ENCODE peak calls at places on chromosomes 2 and 18, in nine cellular contexts. Z, Y, X, Q, S, T, J, E and F are unnamed samples.

GRCh38 chr2:33510589-33510968 is 34.1 kb downstream of the RASGRP3 start:
- DNase-seq in S (no peak), Y (no peak), T (no peak), X (no peak), J (peak), Q (no peak), Z (no peak), E (no peak), F (no peak)

GRCh38 chr2:159854485-159854884 is 56.5 kb upstream of the CD302 start:
- DNase-seq in Q (no peak), Y (no peak), E (no peak), J (no peak), T (no peak), X (no peak), Z (no peak), S (no peak), F (no peak)

GRCh38 chr2:191155608-191156071 is 4.8 kb upstream of the STAT4 start:
- DNase-seq in X (no peak), T (no peak), Z (no peak), Q (peak), J (no peak), E (peak), Y (no peak), S (no peak), F (no peak)

GRCh38 chr18:56576826-56577573 is 61.4 kb downstream of the TXNL1 start:
- DNase-seq in J (no peak), Y (no peak), T (no peak), E (no peak), Z (no peak), S (no peak), X (no peak), Q (peak), F (no peak)

GRCh38 chr2:189681903-189682302 is 7.4 kb downstream of the ANKAR start:
- DNase-seq in Y (no peak), T (no peak), Z (no peak), E (no peak), J (no peak), Q (no peak), S (no peak), X (no peak), F (no peak)

GRCh38 chr18:7514796-7515440 is 52.2 kb upstream of the PTPRM start:
- DNase-seq in E (no peak), X (no peak), Z (no peak), S (no peak), Y (peak), Q (no peak), J (no peak), T (no peak), F (no peak)

GRCh38 chr2:148298201-148298600 is 277.3 kb downstream of the MBD5 start:
- DNase-seq in X (no peak), Q (peak), S (no peak), E (no peak), Z (no peak), Y (no peak), T (no peak), J (no peak), F (no peak)

GRCh38 chr2:133407341-133407740 is 160.9 kb downstream of the NCKAP5 start:
- DNase-seq in J (no peak), Z (no peak), X (no peak), S (no peak), E (no peak), T (no peak), Q (no peak), Y (no peak), F (no peak)

GRCh38 chr18:80044072-80044471 is 9.8 kb downstream of the RBFA start:
- DNase-seq in Q (no peak), Z (no peak), J (no peak), Y (no peak), S (no peak), T (peak), E (no peak), X (no peak), F (no peak)

GRCh38 chr2:122935506-122935905 is 1089.6 kb upstream of the CNTNAP5 start:
- DNase-seq in Z (no peak), T (no peak), S (no peak), J (no peak), Q (no peak), X (no peak), Y (no peak), E (no peak), F (no peak)

GRCh38 chr2:180291060-180291459 is 284.0 kb upstream of the CWC22 start:
- DNase-seq in J (no peak), Y (no peak), X (no peak), S (no peak), E (peak), Q (peak), Z (no peak), T (no peak), F (no peak)

GRCh38 chr2:209382775-209383174 is 41.1 kb upstream of the MAP2 start:
- DNase-seq in Y (no peak), E (no peak), Z (no peak), Q (no peak), J (no peak), S (no peak), T (no peak), X (no peak), F (no peak)

GRCh38 chr2:138321458-138321857 is 180.1 kb upstream of the SPOPL start:
- DNase-seq in S (no peak), Q (no peak), Z (no peak), E (no peak), Y (no peak), T (no peak), X (no peak), J (no peak), F (no peak)

GRCh38 chr2:1833726-1834125 is 89.4 kb upstream of the PXDN start:
- DNase-seq in T (no peak), E (no peak), X (no peak), J (no peak), Q (no peak), Z (no peak), S (no peak), Y (no peak), F (no peak)

GRCh38 chr2:176111891-176112374 is 4.6 kb upstream of the HOXD10 start:
- DNase-seq in Z (no peak), J (no peak), Q (no peak), X (no peak), S (no peak), E (no peak), Y (no peak), T (no peak), F (no peak)

GRCh38 chr2:150081775-150082517 is 405.5 kb downstream of the RND3 start:
- DNase-seq in S (no peak), Y (no peak), Q (peak), Z (no peak), E (peak), J (no peak), X (no peak), T (no peak), F (no peak)

GRCh38 chr2:104854507-104855173 is 725 bp downstream of the POU3F3 start:
- DNase-seq in Q (no peak), X (no peak), Z (no peak), T (no peak), E (peak), S (no peak), Y (peak), J (no peak), F (no peak)

GRCh38 chr2:104855174-104856085 is 1.5 kb downstream of the POU3F3 start:
- DNase-seq in T (no peak), Z (no peak), Y (peak), Q (no peak), E (no peak), J (no peak), X (no peak), S (no peak), F (no peak)

GRCh38 chr2:104856973-104857261 is 3.0 kb downstream of the POU3F3 start:
- DNase-seq in J (no peak), E (no peak), Z (no peak), T (no peak), Q (no peak), X (peak), Y (no peak), S (no peak), F (no peak)

GRCh38 chr2:104857262-104858221 is 3.6 kb downstream of the POU3F3 start:
- DNase-seq in Z (no peak), X (peak), T (no peak), J (no peak), S (no peak), Q (no peak), E (no peak), Y (peak), F (no peak)

DNA sequence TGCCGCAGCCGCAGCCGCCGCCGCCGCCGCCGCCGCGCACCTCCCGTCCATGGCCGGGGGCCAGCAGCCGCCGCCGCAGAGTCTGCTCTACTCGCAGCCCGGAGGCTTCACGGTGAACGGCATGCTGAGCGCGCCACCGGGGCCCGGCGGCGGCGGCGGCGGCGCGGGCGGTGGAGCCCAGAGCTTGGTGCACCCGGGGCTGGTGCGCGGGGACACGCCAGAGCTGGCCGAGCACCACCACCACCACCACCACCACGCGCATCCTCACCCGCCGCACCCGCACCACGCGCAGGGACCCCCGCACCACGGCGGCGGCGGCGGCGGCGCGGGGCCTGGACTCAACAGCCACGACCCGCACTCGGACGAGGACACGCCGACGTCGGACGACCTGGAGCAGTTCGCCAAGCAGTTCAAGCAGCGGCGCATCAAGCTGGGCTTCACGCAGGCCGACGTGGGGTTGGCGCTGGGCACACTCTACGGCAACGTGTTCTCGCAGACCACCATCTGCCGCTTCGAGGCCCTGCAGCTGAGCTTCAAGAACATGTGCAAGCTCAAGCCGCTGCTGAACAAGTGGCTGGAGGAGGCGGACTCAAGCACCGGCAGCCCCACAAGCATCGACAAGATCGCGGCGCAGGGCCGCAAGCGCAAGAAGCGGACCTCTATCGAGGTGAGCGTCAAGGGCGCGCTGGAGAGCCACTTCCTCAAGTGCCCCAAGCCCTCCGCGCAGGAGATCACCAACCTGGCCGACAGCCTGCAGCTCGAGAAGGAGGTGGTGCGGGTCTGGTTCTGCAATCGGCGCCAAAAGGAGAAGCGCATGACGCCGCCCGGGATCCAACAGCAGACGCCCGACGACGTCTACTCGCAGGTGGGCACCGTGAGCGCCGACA is 2.4 kb downstream of the POU3F3 start:
- DNase-seq in Z (no peak), J (no peak), S (no peak), X (peak), Y (peak), Q (no peak), T (no peak), E (no peak), F (no peak)
- H3K4me3 ChIP-seq in Z (no peak), J (no peak), S (no peak), X (no peak), Y (peak), Q (no peak), T (no peak), E (no peak), F (peak)

GRCh38 chr2:202034249-202035088 is 814 bp downstream of the FZD7 start:
- DNase-seq in J (no peak), Z (peak), S (peak), T (no peak), E (peak), Y (no peak), X (no peak), Q (no peak), F (no peak)

GRCh38 chr2:202031261-202031986 is 2.2 kb upstream of the FZD7 start:
- DNase-seq in X (no peak), E (peak), S (no peak), Z (no peak), Y (no peak), Q (no peak), J (no peak), T (no peak), F (no peak)

GRCh38 chr2:202032841-202033316 is 776 bp upstream of the FZD7 start:
- DNase-seq in J (no peak), S (peak), Z (peak), E (peak), X (peak), Q (no peak), Y (peak), T (no peak), F (no peak)

GRCh38 chr2:202035089-202035940 is 1.7 kb downstream of the FZD7 start:
- DNase-seq in S (peak), E (peak), Y (peak), J (no peak), Q (peak), X (peak), Z (no peak), T (no peak), F (no peak)

DNA sequence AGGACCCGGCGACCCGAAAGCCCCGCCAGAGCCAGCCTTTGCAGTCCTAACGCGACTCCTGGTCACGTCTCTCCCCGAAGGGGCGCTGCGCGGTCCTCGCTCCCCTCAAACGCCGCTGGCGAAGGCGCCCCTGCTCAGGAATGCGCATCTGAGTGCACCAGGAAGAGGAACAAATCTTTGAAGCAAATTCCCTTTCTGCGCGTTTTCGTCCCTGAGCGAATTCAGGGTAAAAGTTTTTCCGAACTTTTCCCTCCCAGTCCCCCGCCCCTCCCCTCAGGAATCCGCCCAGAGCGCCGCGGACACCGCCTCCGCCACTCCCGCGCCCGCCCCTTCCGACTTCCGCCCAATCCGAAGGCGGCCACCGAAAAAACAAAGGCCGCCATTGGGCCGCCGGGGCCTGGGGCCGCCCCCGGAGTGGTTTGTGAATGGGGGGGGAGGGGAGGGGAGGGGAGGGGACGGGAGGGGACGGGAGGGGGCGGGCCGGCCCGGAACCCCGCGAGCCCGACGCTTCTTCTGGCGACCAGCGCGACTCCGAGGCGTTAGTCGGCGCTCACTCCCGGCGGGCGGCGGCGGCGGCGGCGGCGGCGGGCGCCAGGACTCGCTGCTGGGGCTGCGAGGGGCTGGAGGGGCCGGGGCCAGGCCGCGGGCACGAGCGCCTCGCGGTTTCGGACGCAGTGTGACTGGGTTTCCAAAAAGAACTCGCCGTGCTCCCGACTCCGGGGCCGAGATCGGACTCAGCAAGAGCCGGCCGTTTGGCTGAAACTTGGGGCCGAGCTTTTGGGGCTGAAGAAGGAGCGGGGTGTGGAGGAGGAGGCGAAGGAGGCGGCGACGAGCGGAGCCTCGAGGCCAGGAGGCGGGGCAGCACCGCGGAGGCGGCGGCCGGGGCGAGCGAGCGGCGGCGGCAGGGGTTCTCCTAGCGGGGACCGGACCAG is at the start of gene FZD7:
- DNase-seq in Q (peak), J (peak), S (peak), Y (peak), X (peak), E (peak), Z (peak), T (peak), F (peak)
- TF ChIP-seq CTCF in Q (peak), J (peak), S (no peak), Y (no peak), X (no peak), E (peak), Z (peak), T (peak), F (peak)

DNA sequence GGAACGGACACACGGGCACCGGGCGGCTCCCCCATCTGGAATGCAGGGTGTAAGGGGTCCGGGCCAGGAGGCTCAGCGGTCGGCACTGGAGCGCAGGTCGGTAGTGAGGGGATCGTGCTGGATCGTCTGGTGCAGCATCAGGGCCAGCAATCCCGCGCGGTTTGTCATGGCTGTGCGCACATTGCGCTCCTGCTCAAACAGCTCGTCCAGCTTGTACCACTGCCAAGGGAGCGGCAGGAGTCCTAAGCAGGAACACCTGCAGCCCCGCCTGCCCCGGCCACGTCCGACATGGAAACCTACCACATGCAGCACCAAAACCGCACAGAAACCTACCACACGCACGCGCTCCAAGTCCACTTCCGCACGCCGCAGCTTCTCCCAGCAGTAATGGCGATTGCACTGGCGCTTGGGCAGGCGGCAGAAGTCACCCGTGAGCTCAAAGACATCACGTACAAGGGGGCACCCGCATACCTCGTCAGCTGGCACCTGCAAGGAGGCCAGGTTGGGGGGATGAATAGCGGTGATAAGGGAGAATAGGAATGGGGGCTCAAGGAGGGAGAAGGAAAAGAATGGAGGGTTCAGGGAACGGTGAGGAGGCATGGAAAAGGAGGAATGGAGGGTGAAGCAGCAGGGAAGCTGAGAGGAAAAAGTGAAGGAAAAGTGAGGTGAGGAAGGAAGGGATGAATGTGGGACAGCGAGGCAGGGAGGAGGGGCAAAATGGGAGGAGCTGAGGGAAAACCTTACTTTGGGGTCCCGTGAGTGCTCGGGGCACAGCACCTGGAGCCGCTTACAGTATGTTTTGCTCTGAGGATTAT is 1.4 kb upstream of the MBD1 start:
- DNase-seq in J (no peak), Y (no peak), T (no peak), E (no peak), X (no peak), Q (no peak), Z (no peak), S (no peak), F (no peak)
- H3K4me3 ChIP-seq in J (no peak), Y (no peak), T (no peak), E (no peak), X (no peak), Q (no peak), Z (no peak), S (no peak), F (no peak)

DNA sequence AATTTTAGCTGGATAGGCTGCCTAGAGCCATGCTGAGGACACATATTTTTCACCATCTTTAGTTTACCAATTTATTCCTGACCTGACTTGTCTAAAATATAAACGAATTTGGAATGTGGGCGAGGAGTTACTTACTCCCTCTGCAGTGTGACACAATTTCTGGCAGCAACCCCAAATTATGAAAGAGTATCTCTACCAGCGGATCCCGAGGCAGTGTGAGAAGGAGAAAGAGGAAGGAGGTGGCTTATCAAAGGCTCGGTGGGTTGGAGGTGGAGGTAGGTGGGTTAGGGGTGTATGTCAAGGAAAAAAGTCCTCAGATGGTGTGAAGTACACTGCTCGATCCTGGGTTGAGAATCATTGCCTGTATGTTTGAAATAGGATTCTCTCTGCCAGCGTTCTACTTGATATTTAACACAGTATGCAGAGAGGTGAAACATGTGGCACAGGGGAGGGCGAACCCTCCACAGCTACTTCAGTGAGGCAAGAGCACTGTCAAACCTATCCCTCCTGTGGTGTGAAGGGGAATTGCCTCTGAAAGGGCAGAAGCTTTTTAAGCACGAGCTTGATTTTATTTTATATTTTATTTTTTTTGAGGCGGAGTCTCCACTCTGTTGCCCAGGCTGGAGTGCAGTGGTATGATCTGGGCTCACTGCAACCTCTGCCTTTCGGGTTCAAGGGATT is 76.0 kb downstream of the RFTN2 start:
- DNase-seq in Z (peak), Y (peak), S (peak), J (peak), T (peak), X (no peak), E (peak), Q (peak), F (peak)
- TF ChIP-seq CTCF in Z (peak), Y (peak), S (peak), J (peak), T (peak), X (no peak), E (peak), Q (peak), F (peak)

GRCh38 chr2:75428627-75429026 is 132.1 kb downstream of the EVA1A start:
- DNase-seq in X (no peak), Y (no peak), Q (no peak), S (no peak), E (no peak), T (no peak), J (no peak), Z (no peak), F (no peak)

GRCh38 chr2:75432761-75433361 is 127.9 kb downstream of the EVA1A start:
- DNase-seq in T (no peak), Q (peak), Y (peak), Z (no peak), X (no peak), S (no peak), J (no peak), E (no peak), F (peak)

GRCh38 chr2:75429036-75429435 is 131.7 kb downstream of the EVA1A start:
- DNase-seq in E (no peak), Q (no peak), T (no peak), J (no peak), Y (no peak), S (no peak), X (no peak), Z (no peak), F (no peak)

GRCh38 chr2:75431757-75432156 is 129.0 kb downstream of the EVA1A start:
- DNase-seq in E (no peak), S (no peak), Y (no peak), J (no peak), Q (no peak), X (no peak), Z (no peak), T (no peak), F (peak)

GRCh38 chr2:75431276-75431675 is 129.5 kb downstream of the EVA1A start:
- DNase-seq in Q (no peak), X (no peak), T (no peak), Z (no peak), E (no peak), Y (no peak), J (no peak), S (no peak), F (no peak)
- H3K4me3 ChIP-seq in Q (no peak), X (no peak), T (no peak), Z (no peak), E (no peak), Y (no peak), J (no peak), S (no peak), F (no peak)

GRCh38 chr18:78479443-78479842 is 500.2 kb upstream of the SALL3 start:
- DNase-seq in T (no peak), J (no peak), E (no peak), S (no peak), X (no peak), Z (no peak), Q (no peak), Y (no peak), F (no peak)
- TF ChIP-seq CTCF in T (no peak), J (no peak), E (no peak), S (no peak), X (no peak), Z (no peak), Q (no peak), Y (no peak), F (no peak)